ENCODE peak calls at places on chromosome 17, in seven cellular contexts. V is PC-9; A is ovary; X is naive thymus-derived CD4-positive, alpha-beta T cell; M is lung; F is sigmoid colon; R is endodermal cell. N is an unnamed sample.

GRCh38 chr17:37315601-37316000 is 60.2 kb upstream of the C17orf78 start:
- DNase-seq in R (peak; percentile 21), X (no peak), A (no peak), M (no peak), F (no peak), V (no peak), N (no peak)

GRCh38 chr17:63369233-63369632 is 76.9 kb downstream of the CYB561 start:
- DNase-seq in R (no peak), F (no peak), A (no peak), X (no peak), V (no peak), M (no peak), N (no peak)

GRCh38 chr17:61209099-61209439 is 190.6 kb upstream of the TBX2 start:
- DNase-seq in X (no peak), R (no peak), V (no peak), M (no peak), F (no peak), A (no peak), N (no peak)

GRCh38 chr17:44708401-44709263 is at the start of gene DBF4B:
- DNase-seq in X (peak; percentile 92), M (peak; percentile 84), F (peak; percentile 89), A (peak; percentile 85), V (peak; percentile 75), R (peak; percentile 96), N (peak; percentile 94)

GRCh38 chr17:76345377-76345945 is 8.3 kb downstream of the PRPSAP1 start:
- DNase-seq in X (no peak), M (no peak), F (no peak), A (no peak), R (no peak), V (no peak), N (no peak)

GRCh38 chr17:58097384-58098088 is 14.3 kb downstream of the DYNLL2 start:
- DNase-seq in X (no peak), F (no peak), A (no peak), V (no peak), R (no peak), M (no peak), N (no peak)

GRCh38 chr17:17125136-17126084 is 80.7 kb downstream of the PLD6 start:
- DNase-seq in X (peak; percentile 34), M (no peak), F (no peak), V (no peak), R (no peak), A (no peak), N (no peak)

GRCh38 chr17:42514867-42515266 is 21.2 kb upstream of the NAGLU start:
- DNase-seq in F (no peak), M (no peak), A (no peak), V (no peak), X (no peak), R (no peak), N (no peak)

GRCh38 chr17:61411114-61411943 is 11.7 kb downstream of the TBX2 start:
- DNase-seq in M (no peak), V (peak; percentile 79), R (peak; percentile 94), A (peak; percentile 70), X (peak; percentile 38), F (peak; percentile 76), N (peak; percentile 27)

GRCh38 chr17:74812109-74812864 is 36.1 kb upstream of the NAT9 start:
- DNase-seq in M (peak; percentile 54), A (peak; percentile 53), V (no peak), F (no peak), X (no peak), R (no peak), N (no peak)

GRCh38 chr17:49901460-49902331 is 53.8 kb upstream of the TAC4 start:
- DNase-seq in R (peak; percentile 78), M (peak; percentile 49), A (no peak), X (no peak), F (no peak), V (peak; percentile 75), N (no peak)

GRCh38 chr17:74815671-74816370 is 39.7 kb upstream of the NAT9 start:
- DNase-seq in M (no peak), X (no peak), A (no peak), R (peak; percentile 92), F (no peak), V (no peak), N (no peak)

GRCh38 chr17:37168731-37169353 is 206.9 kb upstream of the C17orf78 start:
- DNase-seq in X (no peak), F (no peak), V (no peak), R (no peak), M (no peak), A (no peak), N (no peak)

GRCh38 chr17:8488931-8489330 is 53.2 kb downstream of the NDEL1 start:
- DNase-seq in M (no peak), F (peak; percentile 85), A (peak; percentile 48), R (no peak), X (no peak), V (no peak), N (peak; percentile 77)

GRCh38 chr17:38466346-38467315 is 38.4 kb downstream of the ARHGAP23 start:
- DNase-seq in A (no peak), R (no peak), V (no peak), F (no peak), M (no peak), X (no peak), N (no peak)

GRCh38 chr17:21357281-21357680 is 18.9 kb upstream of the KCNJ12 start:
- DNase-seq in R (no peak), A (no peak), F (no peak), V (no peak), X (no peak), M (no peak), N (no peak)

GRCh38 chr17:57375770-57376181 is 119.5 kb downstream of the MSI2 start:
- DNase-seq in R (no peak), M (no peak), X (no peak), V (peak; percentile 42), F (no peak), A (no peak), N (no peak)

GRCh38 chr17:42653179-42654124 is 5.6 kb upstream of the TUBG2 start:
- DNase-seq in A (peak; percentile 75), R (peak; percentile 90), M (no peak), X (no peak), F (peak; percentile 92), V (no peak), N (peak; percentile 22)

GRCh38 chr17:68532826-68533225 is 20.6 kb downstream of the PRKAR1A start:
- DNase-seq in V (no peak), R (no peak), M (no peak), F (no peak), X (no peak), A (no peak), N (no peak)

GRCh38 chr17:68535903-68536302 is 23.7 kb downstream of the PRKAR1A start:
- DNase-seq in F (no peak), V (no peak), A (no peak), M (no peak), R (no peak), X (no peak), N (no peak)

GRCh38 chr17:68534714-68535113 is 22.5 kb downstream of the PRKAR1A start:
- DNase-seq in X (no peak), M (no peak), V (no peak), A (no peak), F (no peak), R (no peak), N (no peak)

GRCh38 chr17:68531252-68531651 is 19.0 kb downstream of the PRKAR1A start:
- DNase-seq in V (no peak), X (no peak), M (no peak), R (no peak), A (no peak), F (no peak), N (no peak)

GRCh38 chr17:68533887-68534700 is 21.9 kb downstream of the PRKAR1A start:
- DNase-seq in F (no peak), V (no peak), A (no peak), X (no peak), M (no peak), R (no peak), N (peak; percentile 24)
- H3K36me3 ChIP-seq in F (peaks cover 43% of the 10 kb centered on the region), V (peaks cover 27% of the 10 kb centered on the region), A (no peaks in the 10 kb centered on the region), X (peaks cover 20% of the 10 kb centered on the region), M (peaks cover 23% of the 10 kb centered on the region), R (peaks cover 96% of the 10 kb centered on the region), N (peaks cover 98% of the 10 kb centered on the region)

GRCh38 chr17:79707931-79708891 is 22.5 kb upstream of the ENPP7 start:
- DNase-seq in V (peak; percentile 46), A (peak; percentile 67), X (peak; percentile 62), R (peak; percentile 92), M (no peak), F (no peak), N (peak; percentile 68)

GRCh38 chr17:79713391-79713790 is 17.4 kb upstream of the ENPP7 start:
- DNase-seq in M (no peak), A (no peak), X (no peak), R (no peak), F (no peak), V (no peak), N (no peak)

GRCh38 chr17:79714746-79715145 is 16.0 kb upstream of the ENPP7 start:
- DNase-seq in X (no peak), R (no peak), M (no peak), F (no peak), A (no peak), V (no peak), N (no peak)

GRCh38 chr17:79714129-79714528 is 16.6 kb upstream of the ENPP7 start:
- DNase-seq in F (no peak), X (no peak), R (no peak), V (no peak), M (no peak), A (no peak), N (no peak)

DNA sequence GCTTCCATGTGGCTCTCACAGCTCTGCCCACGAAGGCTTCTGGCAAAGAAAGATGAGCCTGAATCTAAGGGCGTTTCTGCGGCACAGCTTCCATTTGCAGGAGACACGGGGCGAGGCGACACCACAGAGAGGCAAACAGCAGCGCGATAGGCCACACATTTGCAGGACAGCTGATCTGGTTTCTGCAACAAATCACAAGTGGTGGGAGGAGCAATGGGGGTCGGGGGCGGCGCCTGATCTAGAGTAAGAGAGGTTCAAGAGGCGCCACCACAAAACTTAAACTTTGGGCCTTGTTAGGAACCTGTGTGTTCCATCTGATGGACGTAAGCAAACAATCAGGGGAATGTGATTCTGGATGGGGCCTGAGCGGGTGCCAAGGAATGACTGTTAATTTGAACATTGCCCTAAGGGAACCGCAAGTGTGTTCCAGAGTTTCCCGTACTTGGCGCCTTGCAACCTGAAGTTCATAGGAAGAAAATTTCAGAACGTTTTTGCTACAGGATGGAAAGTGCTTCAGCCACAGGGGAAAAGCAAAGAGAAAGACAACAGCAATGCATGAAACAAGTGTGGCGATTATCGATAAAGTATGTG is 18.9 kb upstream of the ENPP7 start:
- DNase-seq in M (no peak), F (no peak), V (no peak), X (no peak), A (no peak), R (no peak), N (no peak)
- H3K4me1 ChIP-seq in M (peaks cover 3% of the 10 kb centered on the region), F (peaks cover 21% of the 10 kb centered on the region), V (no peaks in the 10 kb centered on the region), X (peaks cover 4% of the 10 kb centered on the region), A (peaks cover 5% of the 10 kb centered on the region), R (no peaks in the 10 kb centered on the region), N (no peaks in the 10 kb centered on the region)

GRCh38 chr17:13160281-13160680 is 142.5 kb upstream of the ELAC2 start:
- DNase-seq in X (no peak), A (no peak), R (no peak), V (no peak), F (no peak), M (no peak), N (no peak)
- H3K36me3 ChIP-seq in X (no peaks in the 10 kb centered on the region), A (no peaks in the 10 kb centered on the region), R (no peaks in the 10 kb centered on the region), V (no peaks in the 10 kb centered on the region), F (no peaks in the 10 kb centered on the region), M (no peaks in the 10 kb centered on the region), N (no peaks in the 10 kb centered on the region)

GRCh38 chr17:29949708-29950107 is 8.3 kb downstream of the EFCAB5 start:
- DNase-seq in X (no peak), V (no peak), F (no peak), R (no peak), A (no peak), M (no peak), N (no peak)
- H3K4me1 ChIP-seq in X (no peaks in the 10 kb centered on the region), V (no peaks in the 10 kb centered on the region), F (no peaks in the 10 kb centered on the region), R (no peaks in the 10 kb centered on the region), A (no peaks in the 10 kb centered on the region), M (no peaks in the 10 kb centered on the region), N (no peaks in the 10 kb centered on the region)

GRCh38 chr17:27538156-27538955 is 82.1 kb downstream of the KSR1 start:
- DNase-seq in R (peak; percentile 49), A (no peak), X (no peak), V (no peak), F (no peak), M (no peak), N (no peak)
- H3K36me3 ChIP-seq in R (no peaks in the 10 kb centered on the region), A (no peaks in the 10 kb centered on the region), X (no peaks in the 10 kb centered on the region), V (no peaks in the 10 kb centered on the region), F (no peaks in the 10 kb centered on the region), M (no peaks in the 10 kb centered on the region), N (no peaks in the 10 kb centered on the region)

N was measured in SJSA1.